ENCODE peak calls at places on chromosomes 16 and 17, in four cellular contexts. One of them, this sample, is unnamed.

GRCh38 chr17:82097187-82097918 is 683 bp downstream of the FASN start:
- DNase-seq in thoracic aorta: no peak
- DNase-seq in cardiac muscle cell: peak
- DNase-seq in colonic mucosa: peak
- DNase-seq in this sample: peak

GRCh38 chr16:19348578-19349315 is 63.2 kb downstream of the CLEC19A start:
- DNase-seq in thoracic aorta: no peak
- DNase-seq in cardiac muscle cell: peak
- DNase-seq in colonic mucosa: no peak
- DNase-seq in this sample: no peak

GRCh38 chr17:73265646-73266640 is 4.3 kb upstream of the CPSF4L start:
- DNase-seq in thoracic aorta: no peak
- DNase-seq in cardiac muscle cell: no peak
- DNase-seq in colonic mucosa: no peak
- DNase-seq in this sample: no peak

GRCh38 chr17:57294629-57295501 is 38.5 kb downstream of the MSI2 start:
- DNase-seq in thoracic aorta: no peak
- DNase-seq in cardiac muscle cell: no peak
- DNase-seq in colonic mucosa: no peak
- DNase-seq in this sample: no peak

GRCh38 chr17:32943206-32943605 is 15.3 kb downstream of the TMEM98 start:
- DNase-seq in thoracic aorta: no peak
- DNase-seq in cardiac muscle cell: no peak
- DNase-seq in colonic mucosa: no peak
- DNase-seq in this sample: no peak

GRCh38 chr17:76017481-76018339 is 9.4 kb downstream of the EVPL start:
- DNase-seq in thoracic aorta: no peak
- DNase-seq in cardiac muscle cell: no peak
- DNase-seq in colonic mucosa: no peak
- DNase-seq in this sample: no peak

GRCh38 chr16:78005881-78006280 is 16.5 kb upstream of the CLEC3A start:
- DNase-seq in thoracic aorta: no peak
- DNase-seq in cardiac muscle cell: peak
- DNase-seq in colonic mucosa: no peak
- DNase-seq in this sample: peak

GRCh38 chr16:57472665-57473060 is 10.2 kb downstream of the POLR2C start:
- DNase-seq in thoracic aorta: no peak
- DNase-seq in cardiac muscle cell: peak
- DNase-seq in colonic mucosa: no peak
- DNase-seq in this sample: no peak

GRCh38 chr17:68035131-68035522 is 408 bp upstream of the KPNA2 start:
- DNase-seq in thoracic aorta: peak
- DNase-seq in cardiac muscle cell: peak
- DNase-seq in colonic mucosa: peak
- DNase-seq in this sample: peak

GRCh38 chr17:64573214-64573613 is 66.4 kb downstream of the CEP95 start:
- DNase-seq in thoracic aorta: no peak
- DNase-seq in cardiac muscle cell: no peak
- DNase-seq in colonic mucosa: no peak
- DNase-seq in this sample: no peak

GRCh38 chr17:79706931-79707382 is 23.8 kb upstream of the ENPP7 start:
- DNase-seq in thoracic aorta: no peak
- DNase-seq in cardiac muscle cell: no peak
- DNase-seq in colonic mucosa: no peak
- DNase-seq in this sample: no peak

GRCh38 chr16:77541131-77541530 is 106.3 kb upstream of the ADAMTS18 start:
- DNase-seq in thoracic aorta: no peak
- DNase-seq in cardiac muscle cell: no peak
- DNase-seq in colonic mucosa: no peak
- DNase-seq in this sample: no peak

This sample was measured in endothelial cell.